ENCODE peak calls at places on chromosomes 13 and 19, in five cellular contexts. H is ovary, Y is pons, K is frontal cortex, Z is iPS DF 19.7. C is an unnamed sample.

GRCh38 chr19:31956771-31957170 is 388.6 kb upstream of the ZNF507 start:
- DNase-seq in H (no peak), Y (no peak), K (no peak), Z (no peak), C (no peak)

GRCh38 chr13:93534181-93534700 is 307.6 kb downstream of the GPC6 start:
- DNase-seq in H (peak; percentile 37), Y (no peak), K (no peak), Z (no peak), C (no peak)

GRCh38 chr13:27728271-27728670 is 64.0 kb upstream of the GSX1 start:
- DNase-seq in H (no peak), Y (peak; percentile 66), K (no peak), Z (no peak), C (no peak)

GRCh38 chr13:76038920-76039716 is 403.0 kb downstream of the LMO7 start:
- DNase-seq in H (no peak), Y (no peak), K (no peak), Z (no peak), C (no peak)

GRCh38 chr19:42427313-42427712 is at the start of gene LIPE:
- DNase-seq in H (no peak), Y (no peak), K (no peak), Z (no peak), C (no peak)

GRCh38 chr13:27663947-27664346 is 42.3 kb downstream of the POLR1D start:
- DNase-seq in H (no peak), Y (no peak), K (no peak), Z (no peak), C (no peak)

GRCh38 chr19:17530586-17530985 is 19.1 kb downstream of the PGLS start:
- DNase-seq in H (no peak), Y (no peak), K (no peak), Z (peak; percentile 72), C (no peak)

GRCh38 chr13:94550030-94550738 is 45.8 kb downstream of the TGDS start:
- DNase-seq in H (no peak), Y (no peak), K (no peak), Z (peak; percentile 38), C (no peak)

GRCh38 chr19:52993342-52994178 is 20.2 kb upstream of the ERVV-1 start:
- DNase-seq in H (peak; percentile 84), Y (peak; percentile 59), K (peak; percentile 59), Z (no peak), C (peak; percentile 86)

GRCh38 chr13:101090287-101090686 is 326.0 kb downstream of the NALCN start:
- DNase-seq in H (no peak), Y (no peak), K (no peak), Z (no peak), C (no peak)

GRCh38 chr13:23639672-23640275 is 69.6 kb downstream of the TNFRSF19 start:
- DNase-seq in H (no peak), Y (peak; percentile 89), K (no peak), Z (no peak), C (no peak)

C was measured in pancreas.